ENCODE peak calls at places on chromosomes 6 and 20, in four cellular contexts. P, B, Z and Y are unnamed samples. For H3K9me3, the result is how much of the 10 kb centered on the place peaks cover.

GRCh38 chr6:133368664-133369063 is 127.5 kb downstream of the EYA4 start:
- DNase-seq in Z (no peak), P (no peak), B (no peak), Y (peak)

GRCh38 chr6:37919417-37920157 is 100.1 kb downstream of the ZFAND3 start:
- DNase-seq in P (no peak), Z (no peak), B (no peak), Y (no peak)

GRCh38 chr6:15441215-15441868 is 195.5 kb downstream of the JARID2 start:
- DNase-seq in Z (peak), P (peak), B (peak), Y (peak)

GRCh38 chr6:147508871-147509608 is 550 bp downstream of the SAMD5 start:
- DNase-seq in B (peak), P (no peak), Z (peak), Y (no peak)

GRCh38 chr6:73969982-73970960 is 274.3 kb downstream of the CD109 start:
- DNase-seq in P (no peak), B (peak), Z (no peak), Y (no peak)

GRCh38 chr20:50245561-50246366 is 55.1 kb downstream of the CEBPB start:
- DNase-seq in Z (no peak), P (no peak), B (no peak), Y (no peak)

GRCh38 chr20:2624190-2624589 is 28.2 kb upstream of the NOP56 start:
- DNase-seq in B (no peak), Z (no peak), P (no peak), Y (peak)

GRCh38 chr6:79713701-79714322 is 82.7 kb downstream of the SH3BGRL2 start:
- DNase-seq in Z (peak), B (peak), P (no peak), Y (no peak)

GRCh38 chr6:51099201-51099600 is 280.5 kb downstream of the TFAP2B start:
- DNase-seq in Z (no peak), P (no peak), B (no peak), Y (no peak)

GRCh38 chr6:19413323-19413722 is 423.8 kb upstream of the ID4 start:
- DNase-seq in Z (no peak), B (no peak), P (no peak), Y (no peak)

GRCh38 chr6:14925025-14925595 is 320.8 kb upstream of the JARID2 start:
- DNase-seq in P (no peak), B (no peak), Z (no peak), Y (peak)

GRCh38 chr6:78570044-78570443 is 297.3 kb upstream of the IRAK1BP1 start:
- DNase-seq in Z (no peak), P (no peak), B (peak), Y (no peak)

GRCh38 chr6:116139917-116140316 is 14.0 kb upstream of the COL10A1 start:
- DNase-seq in P (no peak), Z (no peak), B (no peak), Y (no peak)

GRCh38 chr20:57670288-57671071 is 39.3 kb downstream of the PMEPA1 start:
- DNase-seq in P (no peak), Z (no peak), B (no peak), Y (no peak)
- H3K27ac ChIP-seq in P (no peak), Z (no peak), B (peak), Y (no peak)

GRCh38 chr6:168793649-168794048 is 352.7 kb downstream of the SMOC2 start:
- DNase-seq in B (no peak), Z (no peak), P (no peak), Y (no peak)
- H3K9me3 ChIP-seq in B (under half), Z (under half), P (under half), Y (under half)

GRCh38 chr20:22584630-22584921 is 204 bp upstream of the FOXA2 start:
- DNase-seq in B (peak), Z (peak), P (no peak), Y (no peak)

GRCh38 chr20:22583773-22584629 is at the start of gene FOXA2:
- DNase-seq in B (peak), P (no peak), Z (peak), Y (no peak)

GRCh38 chr20:22586645-22587310 is 2.4 kb upstream of the FOXA2 start:
- DNase-seq in B (peak), Z (peak), P (no peak), Y (no peak)

GRCh38 chr20:22584922-22585785 is 782 bp upstream of the FOXA2 start:
- DNase-seq in P (no peak), B (peak), Z (peak), Y (no peak)

GRCh38 chr20:22585786-22586493 is 1.6 kb upstream of the FOXA2 start:
- DNase-seq in B (peak), Z (peak), P (no peak), Y (no peak)
- H3K4me3 ChIP-seq in B (peak), Z (no peak), P (no peak), Y (no peak)

DNA sequence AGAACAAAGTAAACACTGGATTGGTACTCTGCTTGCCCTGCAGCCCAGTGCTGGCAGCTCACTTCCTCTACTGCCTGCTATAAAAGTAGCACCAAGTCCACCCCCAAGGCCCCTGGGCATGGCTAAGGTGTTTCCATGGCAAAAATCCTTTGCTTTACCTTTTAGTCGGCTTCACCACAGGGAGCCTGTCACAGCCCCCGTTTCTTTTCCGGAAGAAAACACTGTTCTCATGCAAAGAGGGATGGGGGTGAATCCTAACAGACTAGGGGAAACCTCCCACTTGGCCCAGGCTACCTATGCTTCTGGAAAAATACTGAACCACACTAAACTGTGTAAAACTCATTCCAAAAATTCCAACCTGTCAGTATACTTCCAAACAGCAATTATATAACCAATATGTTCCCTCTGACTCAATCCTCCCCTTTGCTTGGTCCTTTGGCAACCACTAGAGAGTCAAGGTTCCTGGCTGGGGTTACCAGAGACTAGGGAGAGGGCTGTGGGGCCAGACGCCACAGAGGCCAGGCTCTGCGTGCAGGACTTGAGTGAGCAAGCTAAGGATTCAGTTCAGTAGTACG is 16.1 kb downstream of the PPIL1 start:
- DNase-seq in B (peak), Z (no peak), P (no peak), Y (no peak)
- H3K27ac ChIP-seq in B (no peak), Z (no peak), P (peak), Y (no peak)

DNA sequence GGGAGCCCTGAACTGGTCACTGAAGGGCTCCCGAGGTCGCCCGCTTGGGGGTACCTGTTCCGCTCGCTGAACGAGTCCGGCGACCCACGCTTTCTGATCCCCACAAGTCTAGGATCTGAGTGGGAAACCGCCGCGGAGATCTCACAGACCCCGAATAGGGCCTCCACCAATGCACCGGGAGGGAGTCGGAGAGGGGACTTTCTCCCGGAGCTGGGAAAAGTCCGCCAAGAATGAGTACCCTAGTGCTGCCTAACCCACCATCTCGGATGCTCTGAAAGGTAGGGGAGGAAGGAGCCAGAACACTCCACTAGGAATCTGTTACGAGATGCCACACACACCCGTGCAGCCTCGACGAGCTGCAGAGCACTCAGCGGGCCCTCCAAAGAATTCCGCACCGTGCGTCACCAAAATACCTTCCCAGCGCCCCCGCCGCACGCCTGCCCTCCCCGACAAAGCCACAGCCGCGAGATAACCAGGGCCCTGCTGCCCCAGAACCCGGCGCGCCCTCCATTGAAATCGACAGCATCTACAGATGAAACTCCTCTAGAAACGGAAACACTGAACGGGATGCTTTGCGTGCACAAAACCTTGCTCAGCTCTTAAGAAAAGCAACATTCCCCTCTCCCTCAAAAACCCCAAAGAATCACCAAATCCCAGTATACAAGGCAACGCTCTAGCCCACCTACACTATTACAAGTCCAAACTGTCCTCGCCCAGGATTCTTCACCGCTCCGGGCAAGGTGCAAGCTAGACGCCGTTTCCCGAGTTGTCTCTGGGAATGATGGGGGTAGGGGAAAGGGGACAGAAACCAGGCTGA is 686 bp downstream of the COL12A1 start:
- DNase-seq in B (peak), Z (no peak), P (no peak), Y (no peak)
- H3K9me3 ChIP-seq in B (under half), Z (under half), P (under half), Y (under half)

DNA sequence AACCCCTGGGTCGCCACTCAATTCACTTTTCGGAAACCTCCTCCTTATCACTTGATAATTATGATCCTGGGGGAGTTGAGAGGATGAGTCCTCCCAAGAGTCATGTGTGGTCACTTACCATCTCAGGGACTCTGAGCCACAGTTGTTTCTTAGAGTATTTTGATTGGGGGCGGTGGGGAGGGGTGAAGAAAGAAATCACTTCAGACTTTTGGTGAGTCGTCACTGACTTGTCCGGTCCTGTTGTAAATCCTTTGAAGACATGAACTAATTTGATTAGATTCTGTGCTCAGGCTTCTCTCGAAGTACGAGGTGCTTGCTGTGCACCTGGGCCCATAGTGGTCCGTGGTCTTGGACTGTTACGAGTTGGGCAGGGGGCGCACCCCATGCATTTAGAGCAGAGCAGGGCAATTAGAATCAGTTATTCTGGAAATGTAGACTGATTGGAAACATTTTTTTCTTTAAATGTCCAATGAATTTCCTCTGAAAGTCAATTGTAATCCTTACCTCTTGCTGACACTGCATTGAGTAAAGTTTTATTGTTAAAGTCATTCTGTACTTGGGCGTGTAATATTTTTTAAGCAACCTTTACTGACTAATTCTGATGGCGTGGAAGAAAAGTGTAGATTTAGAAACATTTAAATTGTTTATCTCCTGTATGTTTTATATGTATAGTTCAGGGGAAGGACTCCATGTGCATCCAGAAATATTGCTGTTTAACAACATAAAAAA is 173.4 kb downstream of the SLC16A10 start:
- DNase-seq in P (no peak), Z (no peak), B (no peak), Y (no peak)
- H3K4me3 ChIP-seq in P (peak), Z (no peak), B (peak), Y (no peak)